ENCODE peak calls at places on chromosomes 7 and 10, in six cellular contexts. U, R, Y, D, K and F are unnamed samples.

GRCh38 chr10:46514431-46514861 is 42.0 kb downstream of the GPRIN2 start:
- DNase-seq in U (no peak), Y (no peak), D (no peak), R (no peak), K (no peak), F (no peak)

GRCh38 chr7:116776610-116777289 is 85.6 kb upstream of the CAPZA2 start:
- DNase-seq in D (peak; percentile 57), R (no peak), Y (peak; percentile 91), K (no peak), U (no peak), F (no peak)

GRCh38 chr10:79004311-79004710 is 64.5 kb upstream of the ZMIZ1 start:
- DNase-seq in R (no peak), Y (no peak), D (no peak), K (no peak), U (no peak), F (no peak)

GRCh38 chr7:18590744-18591340 is 95.3 kb downstream of the HDAC9 start:
- DNase-seq in Y (peak; percentile 69), K (no peak), D (no peak), R (no peak), U (no peak), F (peak; percentile 22)

GRCh38 chr7:139231513-139232376 is 708 bp downstream of the UBN2 start:
- DNase-seq in U (no peak), Y (no peak), D (peak; percentile 25), K (peak; percentile 8), R (peak; percentile 17), F (no peak)

GRCh38 chr10:52532650-52533290 is 218.7 kb downstream of the DKK1 start:
- DNase-seq in K (no peak), D (no peak), R (no peak), Y (no peak), U (no peak), F (no peak)

GRCh38 chr7:44489955-44490350 is 505 bp downstream of the NUDCD3 start:
- DNase-seq in R (no peak), K (no peak), U (no peak), D (no peak), Y (peak; percentile 44), F (no peak)

GRCh38 chr7:140559410-140559809 is 80.1 kb upstream of the MKRN1 start:
- DNase-seq in U (no peak), R (no peak), Y (no peak), K (no peak), D (no peak), F (no peak)

GRCh38 chr10:31274310-31274709 is 44.7 kb upstream of the ZEB1 start:
- DNase-seq in R (no peak), U (no peak), K (no peak), D (no peak), Y (no peak), F (no peak)

GRCh38 chr7:112023786-112024185 is 182.4 kb downstream of the DOCK4 start:
- DNase-seq in D (no peak), R (no peak), K (no peak), Y (no peak), U (no peak), F (no peak)

GRCh38 chr7:80923211-80923612 is 4.4 kb upstream of the SEMA3C start:
- DNase-seq in D (no peak), U (no peak), Y (no peak), K (no peak), R (no peak), F (no peak)

GRCh38 chr7:110130669-110131068 is 960.3 kb upstream of the LRRN3 start:
- DNase-seq in Y (peak; percentile 4), D (no peak), K (no peak), U (no peak), R (no peak), F (no peak)

GRCh38 chr7:68581417-68581816 is 1016.9 kb upstream of the AUTS2 start:
- DNase-seq in K (no peak), Y (no peak), D (no peak), U (no peak), R (no peak), F (no peak)

GRCh38 chr10:80945267-80945880 is 407.7 kb downstream of the SH2D4B start:
- DNase-seq in U (no peak), K (no peak), Y (no peak), R (no peak), D (no peak), F (no peak)

GRCh38 chr10:119669975-119670640 is 18.9 kb downstream of the BAG3 start:
- DNase-seq in Y (no peak), K (no peak), R (peak; percentile 33), D (peak; percentile 52), U (no peak), F (no peak)

GRCh38 chr7:43385856-43386255 is 197.1 kb upstream of the STK17A start:
- DNase-seq in D (no peak), Y (no peak), K (no peak), U (no peak), R (no peak), F (peak; percentile 1)

GRCh38 chr7:1253591-1254207 is 21.0 kb downstream of the UNCX start:
- DNase-seq in Y (no peak), K (no peak), D (no peak), U (no peak), R (no peak), F (no peak)

GRCh38 chr7:96596120-96596826 is 113.4 kb downstream of the SEM1 start:
- DNase-seq in U (no peak), R (no peak), D (peak; percentile 55), Y (no peak), K (no peak), F (no peak)

GRCh38 chr10:74983383-74983782 is 128.1 kb upstream of the SAMD8 start:
- DNase-seq in U (no peak), R (no peak), Y (no peak), D (peak; percentile 18), K (no peak), F (no peak)

GRCh38 chr7:122887198-122887597 is 938 bp upstream of the CADPS2 start:
- DNase-seq in R (peak; percentile 68), D (peak; percentile 84), U (peak; percentile 29), Y (peak; percentile 79), K (no peak), F (peak; percentile 14)

GRCh38 chr10:69715156-69715898 is 85.3 kb downstream of the FAM241B start:
- DNase-seq in U (no peak), D (no peak), K (no peak), R (no peak), Y (peak; percentile 94), F (peak; percentile 50)

GRCh38 chr7:153109561-153109960 is 350.0 kb downstream of the ACTR3B start:
- DNase-seq in D (no peak), R (no peak), U (no peak), Y (no peak), K (no peak), F (no peak)

GRCh38 chr7:80129785-80130184 is 4.8 kb upstream of the GNAI1 start:
- DNase-seq in K (no peak), Y (no peak), R (no peak), U (no peak), D (no peak), F (no peak)

GRCh38 chr10:4372601-4373000 is 453.4 kb upstream of the AKR1E2 start:
- DNase-seq in K (no peak), R (no peak), U (no peak), Y (peak; percentile 100), D (peak; percentile 14), F (peak; percentile 99)

GRCh38 chr10:73803680-73804286 is 7.6 kb downstream of the NDST2 start:
- DNase-seq in K (no peak), D (no peak), Y (no peak), R (no peak), U (no peak), F (no peak)
- H3K4me3 ChIP-seq in K (no peak overlapping the region), D (no peak overlapping the region), Y (no peak overlapping the region), R (no peak overlapping the region), U (no peak overlapping the region), F (no peak overlapping the region)

DNA sequence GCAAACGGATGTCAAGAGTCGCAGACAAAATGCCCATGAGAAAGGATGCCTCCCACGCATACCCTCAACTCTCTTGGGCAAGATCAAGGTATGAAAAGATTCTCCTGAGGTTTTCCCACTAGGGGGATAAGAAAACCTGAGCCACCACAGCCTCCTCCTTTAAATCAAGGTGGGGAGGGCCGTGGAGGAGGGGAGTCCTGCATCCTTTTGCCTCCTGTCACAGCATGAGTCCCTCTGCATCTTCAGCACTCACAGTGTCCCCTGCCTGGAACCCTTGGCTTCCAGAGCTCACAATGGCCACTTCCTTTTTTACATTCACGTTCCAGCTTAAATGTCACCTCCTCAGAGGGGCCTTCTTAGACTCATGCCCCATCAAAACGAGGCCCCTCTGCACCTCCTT is 207.6 kb downstream of the GLI3 start:
- DNase-seq in U (no peak), D (no peak), Y (no peak), K (no peak), R (no peak), F (no peak)
- H3K4me3 ChIP-seq in U (no peak overlapping the region), D (no peak overlapping the region), Y (no peak overlapping the region), K (no peak overlapping the region), R (no peak overlapping the region), F (no peak overlapping the region)

GRCh38 chr10:3108033-3108432 is 40.7 kb downstream of the PFKP start:
- DNase-seq in Y (no peak), U (no peak), D (no peak), K (no peak), R (no peak), F (no peak)

GRCh38 chr10:3105905-3106304 is 38.6 kb downstream of the PFKP start:
- DNase-seq in D (no peak), K (no peak), Y (no peak), U (no peak), R (no peak), F (no peak)

GRCh38 chr10:3106908-3107425 is 39.6 kb downstream of the PFKP start:
- DNase-seq in Y (no peak), U (no peak), R (no peak), D (no peak), K (no peak), F (peak; percentile 29)

GRCh38 chr10:3108575-3109105 is 41.3 kb downstream of the PFKP start:
- DNase-seq in U (no peak), R (no peak), Y (no peak), D (no peak), K (no peak), F (no peak)

DNA sequence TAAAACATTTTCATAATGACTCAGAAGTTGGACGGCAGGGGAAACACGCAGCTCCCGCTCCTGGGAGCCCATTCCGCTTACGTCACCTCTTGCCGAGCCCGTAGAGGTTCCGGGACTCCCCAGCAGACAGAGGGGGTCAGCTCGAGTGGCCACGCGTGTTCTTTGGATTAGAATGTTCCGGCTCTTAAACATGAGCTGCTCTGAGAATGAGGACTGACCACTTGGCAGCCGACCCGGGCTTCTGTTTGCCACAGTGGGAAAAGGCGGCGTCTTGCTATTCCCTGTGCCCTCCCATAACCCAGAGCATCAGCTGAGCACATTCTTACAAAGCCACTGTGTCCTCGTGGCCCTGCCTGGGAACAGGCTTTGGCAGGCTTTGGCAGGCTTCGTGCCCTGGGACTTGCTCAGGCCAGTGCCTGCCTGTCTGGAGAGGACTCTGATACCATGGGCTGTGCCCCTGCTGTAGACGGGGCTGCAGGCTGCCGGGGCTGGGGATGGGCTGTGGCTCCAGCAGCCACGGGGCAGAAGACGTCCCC is 40.1 kb downstream of the PFKP start:
- DNase-seq in U (peak; percentile 86), Y (peak; percentile 99), R (peak; percentile 81), K (no peak), D (peak; percentile 89), F (peak; percentile 97)
- H3K4me3 ChIP-seq in U (peak overlapping the region; percentile 44), Y (no peak overlapping the region), R (peak overlapping the region; percentile 3), K (no peak overlapping the region), D (no peak overlapping the region), F (no peak overlapping the region)

DNA sequence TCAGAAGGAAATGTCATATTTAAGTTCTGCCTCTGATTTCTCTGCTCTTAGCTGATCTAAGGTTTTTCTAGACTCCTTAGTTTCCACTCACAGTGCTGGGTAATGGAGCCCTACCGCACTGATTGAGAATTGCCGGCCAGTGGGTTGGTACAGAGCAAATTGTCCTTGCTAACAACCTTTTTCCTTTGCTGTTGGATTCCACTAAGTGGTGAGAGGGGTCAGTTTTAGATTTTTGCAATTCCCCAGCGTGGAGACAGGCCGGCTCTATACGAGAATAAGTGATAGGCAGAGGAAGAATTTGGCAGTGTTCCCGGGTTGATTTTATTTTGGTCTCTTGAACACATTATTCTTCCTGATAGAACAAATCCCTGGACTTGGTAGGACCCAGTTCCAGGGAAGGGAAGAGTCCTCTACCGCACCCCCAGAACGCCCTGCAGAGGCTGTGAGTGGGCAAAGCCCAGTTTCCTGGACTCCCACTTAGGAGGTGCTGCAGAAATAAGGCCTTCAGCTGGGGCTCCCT is 2.9 kb upstream of the NRP1 start:
- DNase-seq in R (peak; percentile 31), U (no peak), K (no peak), D (peak; percentile 52), Y (peak; percentile 81), F (peak; percentile 87)
- H3K4me3 ChIP-seq in R (peak overlapping the region; percentile 82), U (peak overlapping the region; percentile 94), K (no peak overlapping the region), D (no peak overlapping the region), Y (peak overlapping the region; percentile 90), F (peak overlapping the region; percentile 93)